ENCODE peak calls at places on chromosomes 1 and 21, in five cellular contexts. One of them, this sample, is unnamed.

GRCh38 chr21:33078907-33079582 is 9.1 kb downstream of the OLIG1 start:
- DNase-seq in heart right ventricle: no peak
- DNase-seq in fibroblast of lung: peak; percentile 83
- DNase-seq in CD8-positive, alpha-beta T cell: no peak
- DNase-seq in body of pancreas: peak; percentile 51
- DNase-seq in this sample: no peak

GRCh38 chr1:112841825-112842224 is 114.2 kb downstream of the SLC16A1 start:
- DNase-seq in heart right ventricle: no peak
- DNase-seq in CD8-positive, alpha-beta T cell: no peak
- DNase-seq in body of pancreas: no peak
- DNase-seq in fibroblast of lung: no peak
- DNase-seq in this sample: no peak

GRCh38 chr1:64043328-64043727 is 160.1 kb upstream of the UBE2U start:
- DNase-seq in fibroblast of lung: peak; percentile 41
- DNase-seq in body of pancreas: no peak
- DNase-seq in heart right ventricle: no peak
- DNase-seq in CD8-positive, alpha-beta T cell: no peak
- DNase-seq in this sample: no peak

GRCh38 chr1:43421976-43422750 is 31.6 kb downstream of the HYI start:
- DNase-seq in fibroblast of lung: no peak
- DNase-seq in heart right ventricle: no peak
- DNase-seq in CD8-positive, alpha-beta T cell: no peak
- DNase-seq in body of pancreas: no peak
- DNase-seq in this sample: no peak

GRCh38 chr1:76110662-76111061 is 36.1 kb downstream of the ST6GALNAC3 start:
- DNase-seq in fibroblast of lung: peak; percentile 55
- DNase-seq in body of pancreas: no peak
- DNase-seq in CD8-positive, alpha-beta T cell: no peak
- DNase-seq in heart right ventricle: no peak
- DNase-seq in this sample: no peak

GRCh38 chr1:228098323-228098931 is 4.7 kb downstream of the C1orf35 start:
- DNase-seq in CD8-positive, alpha-beta T cell: no peak
- DNase-seq in body of pancreas: no peak
- DNase-seq in fibroblast of lung: no peak
- DNase-seq in heart right ventricle: no peak
- DNase-seq in this sample: no peak

GRCh38 chr1:78333426-78334012 is 157.3 kb upstream of the PTGFR start:
- DNase-seq in body of pancreas: peak; percentile 34
- DNase-seq in fibroblast of lung: peak; percentile 40
- DNase-seq in CD8-positive, alpha-beta T cell: no peak
- DNase-seq in heart right ventricle: no peak
- DNase-seq in this sample: peak; percentile 61

GRCh38 chr1:14924012-14924452 is 229.5 kb upstream of the TMEM51 start:
- DNase-seq in body of pancreas: peak; percentile 78
- DNase-seq in heart right ventricle: peak; percentile 65
- DNase-seq in CD8-positive, alpha-beta T cell: no peak
- DNase-seq in fibroblast of lung: peak; percentile 69
- DNase-seq in this sample: peak; percentile 62

GRCh38 chr1:1244192-1244811 is 2.2 kb downstream of the C1QTNF12 start:
- DNase-seq in CD8-positive, alpha-beta T cell: no peak
- DNase-seq in heart right ventricle: no peak
- DNase-seq in fibroblast of lung: no peak
- DNase-seq in body of pancreas: no peak
- DNase-seq in this sample: no peak

GRCh38 chr1:53026254-53026653 is 35.8 kb upstream of the PODN start:
- DNase-seq in fibroblast of lung: no peak
- DNase-seq in body of pancreas: no peak
- DNase-seq in CD8-positive, alpha-beta T cell: no peak
- DNase-seq in heart right ventricle: no peak
- DNase-seq in this sample: no peak

GRCh38 chr1:61080408-61081134 is 1.8 kb upstream of the NFIA start:
- DNase-seq in fibroblast of lung: no peak
- DNase-seq in CD8-positive, alpha-beta T cell: no peak
- DNase-seq in heart right ventricle: no peak
- DNase-seq in body of pancreas: no peak
- DNase-seq in this sample: peak; percentile 42

GRCh38 chr1:184299076-184299790 is 87.6 kb upstream of the C1orf21 start:
- DNase-seq in CD8-positive, alpha-beta T cell: no peak
- DNase-seq in fibroblast of lung: peak; percentile 95
- DNase-seq in heart right ventricle: no peak
- DNase-seq in body of pancreas: no peak
- DNase-seq in this sample: peak; percentile 70

GRCh38 chr1:113141650-113142473 is 68.9 kb downstream of the LRIG2 start:
- DNase-seq in CD8-positive, alpha-beta T cell: no peak
- DNase-seq in fibroblast of lung: peak; percentile 65
- DNase-seq in body of pancreas: no peak
- DNase-seq in heart right ventricle: no peak
- DNase-seq in this sample: peak; percentile 40

GRCh38 chr21:35257413-35257812 is 208.3 kb upstream of the RUNX1 start:
- DNase-seq in fibroblast of lung: peak; percentile 95
- DNase-seq in heart right ventricle: peak; percentile 53
- DNase-seq in body of pancreas: peak; percentile 66
- DNase-seq in CD8-positive, alpha-beta T cell: no peak
- DNase-seq in this sample: peak; percentile 18

GRCh38 chr1:203628185-203628996 is 1.8 kb downstream of the ATP2B4 start:
- DNase-seq in fibroblast of lung: peak; percentile 60
- DNase-seq in heart right ventricle: peak; percentile 37
- DNase-seq in body of pancreas: no peak
- DNase-seq in CD8-positive, alpha-beta T cell: no peak
- DNase-seq in this sample: peak; percentile 48

GRCh38 chr1:209743145-209743482 is 12.7 kb upstream of the TRAF3IP3 start:
- DNase-seq in fibroblast of lung: peak; percentile 76
- DNase-seq in body of pancreas: peak; percentile 54
- DNase-seq in CD8-positive, alpha-beta T cell: no peak
- DNase-seq in heart right ventricle: no peak
- DNase-seq in this sample: no peak

GRCh38 chr21:43871487-43871886 is 6.5 kb downstream of the AGPAT3 start:
- DNase-seq in heart right ventricle: no peak
- DNase-seq in CD8-positive, alpha-beta T cell: no peak
- DNase-seq in body of pancreas: no peak
- DNase-seq in fibroblast of lung: no peak
- DNase-seq in this sample: no peak

GRCh38 chr21:43876605-43877004 is 11.6 kb downstream of the AGPAT3 start:
- DNase-seq in fibroblast of lung: no peak
- DNase-seq in heart right ventricle: no peak
- DNase-seq in body of pancreas: no peak
- DNase-seq in CD8-positive, alpha-beta T cell: no peak
- DNase-seq in this sample: no peak

GRCh38 chr21:43872549-43873198 is 7.7 kb downstream of the AGPAT3 start:
- DNase-seq in fibroblast of lung: no peak
- DNase-seq in body of pancreas: no peak
- DNase-seq in CD8-positive, alpha-beta T cell: no peak
- DNase-seq in heart right ventricle: no peak
- DNase-seq in this sample: no peak

GRCh38 chr21:43873673-43874072 is 8.7 kb downstream of the AGPAT3 start:
- DNase-seq in CD8-positive, alpha-beta T cell: no peak
- DNase-seq in heart right ventricle: no peak
- DNase-seq in fibroblast of lung: no peak
- DNase-seq in body of pancreas: no peak
- DNase-seq in this sample: no peak

GRCh38 chr21:43874085-43874785 is 9.2 kb downstream of the AGPAT3 start:
- DNase-seq in fibroblast of lung: peak; percentile 6
- DNase-seq in body of pancreas: no peak
- DNase-seq in CD8-positive, alpha-beta T cell: no peak
- DNase-seq in heart right ventricle: no peak
- DNase-seq in this sample: peak; percentile 68
- H3K4me3 ChIP-seq in fibroblast of lung: no peak overlapping the region
- H3K4me3 ChIP-seq in body of pancreas: no peak overlapping the region
- H3K4me3 ChIP-seq in CD8-positive, alpha-beta T cell: no peak overlapping the region
- H3K4me3 ChIP-seq in heart right ventricle: no peak overlapping the region
- H3K4me3 ChIP-seq in this sample: no peak overlapping the region

GRCh38 chr1:83641206-83641658 is 357.7 kb downstream of the TTLL7 start:
- DNase-seq in heart right ventricle: peak; percentile 22
- DNase-seq in fibroblast of lung: peak; percentile 2
- DNase-seq in CD8-positive, alpha-beta T cell: no peak
- DNase-seq in body of pancreas: no peak
- DNase-seq in this sample: peak; percentile 4
- H3K9me3 ChIP-seq in heart right ventricle: no peaks in the 10 kb centered on the region
- H3K9me3 ChIP-seq in fibroblast of lung: no peaks in the 10 kb centered on the region
- H3K9me3 ChIP-seq in CD8-positive, alpha-beta T cell: no peaks in the 10 kb centered on the region
- H3K9me3 ChIP-seq in body of pancreas: no peaks in the 10 kb centered on the region
- H3K9me3 ChIP-seq in this sample: no peaks in the 10 kb centered on the region

DNA sequence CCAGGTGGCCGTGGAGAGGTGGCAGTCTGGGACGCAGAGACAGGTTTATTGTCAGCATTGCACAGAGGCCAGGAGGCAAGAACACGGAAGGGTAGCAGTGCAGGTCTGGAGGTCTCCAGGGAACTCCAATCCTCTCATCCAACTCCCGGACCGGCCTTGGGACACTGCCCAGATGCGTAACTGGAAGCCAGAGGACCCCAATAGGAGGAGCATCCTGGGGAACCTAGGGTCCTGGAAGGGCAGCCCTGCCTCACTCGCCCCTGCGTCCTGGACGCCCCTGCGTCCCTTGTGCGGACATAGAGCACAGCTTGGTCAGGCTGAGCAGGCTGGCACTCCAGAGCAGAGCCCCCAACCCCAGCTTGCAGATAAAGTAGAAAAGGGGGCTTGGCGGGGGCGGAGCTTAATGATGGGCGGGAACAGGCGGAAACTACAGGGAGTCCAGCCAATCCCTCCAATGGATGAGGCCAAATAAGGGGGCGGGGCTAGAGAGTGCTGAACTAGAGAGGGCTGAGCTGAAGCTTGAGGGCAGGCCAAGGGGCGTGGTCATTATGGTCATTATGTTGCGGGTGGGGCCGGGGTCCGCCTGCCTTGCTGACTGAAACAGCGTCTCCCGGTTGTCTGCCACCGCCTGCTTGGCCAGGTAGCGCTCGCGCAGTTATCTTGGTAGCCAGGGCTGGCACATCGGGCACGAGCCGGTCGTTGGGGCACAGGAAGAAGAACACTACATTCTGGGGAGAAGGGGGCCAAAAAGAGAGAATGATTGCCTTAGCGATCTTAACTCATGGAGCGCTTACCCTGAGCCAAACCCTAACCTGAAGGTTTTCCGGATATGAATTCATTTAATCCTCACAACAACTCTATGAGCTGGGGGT is 3.7 kb upstream of the ARHGEF19 start:
- DNase-seq in CD8-positive, alpha-beta T cell: peak; percentile 25
- DNase-seq in heart right ventricle: peak; percentile 82
- DNase-seq in fibroblast of lung: peak; percentile 80
- DNase-seq in body of pancreas: peak; percentile 92
- DNase-seq in this sample: peak; percentile 88
- H3K4me3 ChIP-seq in CD8-positive, alpha-beta T cell: peak overlapping the region; percentile 47
- H3K4me3 ChIP-seq in heart right ventricle: peak overlapping the region; percentile 60
- H3K4me3 ChIP-seq in fibroblast of lung: no peak overlapping the region
- H3K4me3 ChIP-seq in body of pancreas: peak overlapping the region; percentile 6
- H3K4me3 ChIP-seq in this sample: peak overlapping the region; percentile 32

DNA sequence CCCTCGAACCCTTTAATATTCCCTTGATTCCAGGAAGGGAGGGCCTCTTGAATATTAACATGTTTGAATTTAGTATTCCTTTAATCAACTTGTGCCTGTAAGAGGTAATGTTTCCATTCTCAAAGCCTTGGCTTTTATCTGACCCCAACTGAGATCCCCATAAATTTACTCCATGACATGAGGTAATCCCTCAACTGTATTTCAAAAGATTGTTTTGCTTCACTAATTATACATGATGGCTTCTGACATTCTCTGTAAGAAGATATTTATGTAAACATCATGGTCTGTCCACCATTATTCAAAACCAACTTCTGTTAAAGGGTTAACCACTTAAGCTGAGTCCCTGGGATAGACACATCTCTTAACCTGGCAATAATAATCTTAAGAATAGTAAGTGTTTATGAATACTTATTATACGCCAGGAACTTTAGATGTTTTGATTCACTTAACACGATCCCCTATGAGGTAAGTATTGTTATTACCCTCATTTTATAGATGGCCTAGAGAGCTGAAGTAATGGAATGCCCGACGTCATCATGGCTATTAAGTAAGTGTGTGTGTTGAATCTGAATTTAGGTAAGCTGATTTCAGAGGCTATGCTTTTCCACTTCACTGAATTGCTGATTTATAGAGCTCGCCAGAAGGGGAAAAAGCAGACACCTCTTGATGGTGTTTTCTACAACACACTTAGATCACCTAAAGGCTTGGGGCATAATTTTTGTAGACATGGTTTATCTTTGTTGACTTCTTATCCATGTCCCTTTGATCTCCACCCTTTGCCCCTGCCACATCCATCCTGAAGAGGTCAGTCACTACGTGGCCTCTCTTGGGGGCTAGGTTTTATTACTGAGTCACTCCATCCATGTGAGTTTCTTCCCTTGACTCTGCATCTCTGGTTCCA is 11.0 kb downstream of the KRTAP19-1 start:
- DNase-seq in fibroblast of lung: no peak
- DNase-seq in body of pancreas: no peak
- DNase-seq in heart right ventricle: no peak
- DNase-seq in CD8-positive, alpha-beta T cell: no peak
- DNase-seq in this sample: no peak
- H3K9me3 ChIP-seq in fibroblast of lung: no peaks in the 10 kb centered on the region
- H3K9me3 ChIP-seq in body of pancreas: no peaks in the 10 kb centered on the region
- H3K9me3 ChIP-seq in heart right ventricle: no peaks in the 10 kb centered on the region
- H3K9me3 ChIP-seq in CD8-positive, alpha-beta T cell: no peaks in the 10 kb centered on the region
- H3K9me3 ChIP-seq in this sample: no peaks in the 10 kb centered on the region

GRCh38 chr1:182587087-182587486 is 2.0 kb downstream of the RNASEL start:
- DNase-seq in body of pancreas: no peak
- DNase-seq in fibroblast of lung: no peak
- DNase-seq in CD8-positive, alpha-beta T cell: no peak
- DNase-seq in heart right ventricle: no peak
- DNase-seq in this sample: no peak
- H3K4me3 ChIP-seq in body of pancreas: no peak overlapping the region
- H3K4me3 ChIP-seq in fibroblast of lung: no peak overlapping the region
- H3K4me3 ChIP-seq in CD8-positive, alpha-beta T cell: no peak overlapping the region
- H3K4me3 ChIP-seq in heart right ventricle: no peak overlapping the region
- H3K4me3 ChIP-seq in this sample: no peak overlapping the region

GRCh38 chr1:248714248-248714647 is 11.7 kb upstream of the OR14I1 start:
- DNase-seq in CD8-positive, alpha-beta T cell: no peak
- DNase-seq in heart right ventricle: no peak
- DNase-seq in fibroblast of lung: peak; percentile 5
- DNase-seq in body of pancreas: no peak
- DNase-seq in this sample: no peak
- H3K9me3 ChIP-seq in CD8-positive, alpha-beta T cell: no peaks in the 10 kb centered on the region
- H3K9me3 ChIP-seq in heart right ventricle: peaks cover 25% of the 10 kb centered on the region
- H3K9me3 ChIP-seq in fibroblast of lung: no peaks in the 10 kb centered on the region
- H3K9me3 ChIP-seq in body of pancreas: no peaks in the 10 kb centered on the region
- H3K9me3 ChIP-seq in this sample: peaks cover 34% of the 10 kb centered on the region

DNA sequence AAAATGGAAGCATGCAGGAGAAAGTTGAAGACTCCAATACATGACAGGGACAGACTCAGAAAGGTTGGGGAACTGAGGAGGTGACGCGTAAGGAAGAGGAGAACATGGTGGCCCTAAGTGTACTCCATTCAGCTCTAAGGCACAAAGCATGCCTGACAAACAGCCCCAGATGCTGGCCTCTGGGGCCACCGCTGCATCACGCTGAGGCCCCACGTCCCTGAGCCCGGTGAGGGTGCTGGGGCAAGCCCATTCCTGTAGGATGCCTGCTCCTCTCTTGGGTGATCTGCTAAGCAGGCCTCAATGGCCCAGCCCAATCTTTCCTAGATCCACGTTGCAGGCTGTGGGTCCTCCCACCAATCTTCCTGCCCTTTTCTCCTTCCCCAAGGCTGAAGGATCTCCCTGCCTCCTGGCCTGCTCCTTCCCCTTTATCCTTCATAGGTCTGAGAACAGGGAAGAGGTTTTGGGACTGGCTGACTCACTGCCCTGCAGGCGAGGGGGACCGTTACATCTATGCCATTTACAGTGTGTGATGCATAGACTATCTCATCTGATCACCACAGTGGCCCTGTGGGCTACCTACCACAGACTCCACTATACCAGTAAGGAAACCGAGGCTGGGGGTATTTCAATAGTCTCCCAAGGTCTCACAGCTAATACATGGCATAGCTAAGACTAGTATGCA is 16.8 kb upstream of the NID1 start:
- DNase-seq in CD8-positive, alpha-beta T cell: no peak
- DNase-seq in heart right ventricle: no peak
- DNase-seq in fibroblast of lung: no peak
- DNase-seq in body of pancreas: no peak
- DNase-seq in this sample: no peak
- H3K4me3 ChIP-seq in CD8-positive, alpha-beta T cell: no peak overlapping the region
- H3K4me3 ChIP-seq in heart right ventricle: no peak overlapping the region
- H3K4me3 ChIP-seq in fibroblast of lung: no peak overlapping the region
- H3K4me3 ChIP-seq in body of pancreas: no peak overlapping the region
- H3K4me3 ChIP-seq in this sample: no peak overlapping the region